ENCODE peak calls at places on chromosomes 1 and 21, in nine cellular contexts. V, D, X, O, K, I, E, R and Q are unnamed samples.

GRCh38 chr1:58823481-58824010 is 39.7 kb upstream of the JUN start:
- DNase-seq in I (peak; percentile 69), E (peak; percentile 64), D (peak; percentile 39), O (peak; percentile 76), R (no peak), X (peak; percentile 64), V (peak; percentile 62), K (no peak), Q (peak; percentile 62)

GRCh38 chr21:14741237-14741636 is 195.1 kb upstream of the SAMSN1 start:
- DNase-seq in K (no peak), X (peak; percentile 1), E (no peak), I (no peak), O (no peak), D (no peak), V (no peak), R (no peak), Q (no peak)

GRCh38 chr1:227299688-227300087 is 18.6 kb downstream of the CDC42BPA start:
- DNase-seq in I (no peak), R (no peak), V (no peak), K (no peak), X (no peak), O (no peak), D (no peak), E (no peak), Q (no peak)

GRCh38 chr1:201488817-201489581 is 17.9 kb downstream of the CSRP1 start:
- DNase-seq in K (no peak), E (peak; percentile 91), X (peak; percentile 95), I (peak; percentile 78), R (peak; percentile 52), V (peak; percentile 93), D (peak; percentile 90), O (peak; percentile 95), Q (peak; percentile 82)

GRCh38 chr1:29211086-29212030 is 19.4 kb downstream of the MECR start:
- DNase-seq in X (no peak), V (peak; percentile 30), E (peak; percentile 56), O (no peak), I (no peak), R (no peak), K (peak; percentile 68), D (no peak), Q (no peak)

GRCh38 chr1:36560621-36561364 is 78.1 kb upstream of the CSF3R start:
- DNase-seq in K (no peak), O (peak; percentile 34), V (no peak), D (no peak), E (no peak), R (no peak), X (no peak), I (no peak), Q (no peak)

GRCh38 chr1:38527373-38527966 is 332.1 kb downstream of the RRAGC start:
- DNase-seq in K (no peak), O (no peak), X (peak; percentile 18), R (no peak), D (no peak), V (no peak), E (no peak), I (no peak), Q (no peak)

GRCh38 chr1:110829955-110830553 is 42.9 kb upstream of the CD53 start:
- DNase-seq in E (peak; percentile 15), I (no peak), O (no peak), R (no peak), K (peak; percentile 30), D (no peak), X (peak; percentile 1), V (peak; percentile 25), Q (peak; percentile 7)

GRCh38 chr1:34549199-34549598 is 205.6 kb upstream of the GJB5 start:
- DNase-seq in E (no peak), X (peak; percentile 9), R (no peak), O (no peak), I (no peak), V (no peak), K (peak; percentile 42), D (no peak), Q (no peak)

GRCh38 chr21:42925114-42925907 is at the start of gene ERVH48-1:
- DNase-seq in R (no peak), E (peak; percentile 31), D (no peak), K (no peak), V (peak; percentile 35), I (no peak), O (no peak), X (no peak), Q (no peak)

DNA sequence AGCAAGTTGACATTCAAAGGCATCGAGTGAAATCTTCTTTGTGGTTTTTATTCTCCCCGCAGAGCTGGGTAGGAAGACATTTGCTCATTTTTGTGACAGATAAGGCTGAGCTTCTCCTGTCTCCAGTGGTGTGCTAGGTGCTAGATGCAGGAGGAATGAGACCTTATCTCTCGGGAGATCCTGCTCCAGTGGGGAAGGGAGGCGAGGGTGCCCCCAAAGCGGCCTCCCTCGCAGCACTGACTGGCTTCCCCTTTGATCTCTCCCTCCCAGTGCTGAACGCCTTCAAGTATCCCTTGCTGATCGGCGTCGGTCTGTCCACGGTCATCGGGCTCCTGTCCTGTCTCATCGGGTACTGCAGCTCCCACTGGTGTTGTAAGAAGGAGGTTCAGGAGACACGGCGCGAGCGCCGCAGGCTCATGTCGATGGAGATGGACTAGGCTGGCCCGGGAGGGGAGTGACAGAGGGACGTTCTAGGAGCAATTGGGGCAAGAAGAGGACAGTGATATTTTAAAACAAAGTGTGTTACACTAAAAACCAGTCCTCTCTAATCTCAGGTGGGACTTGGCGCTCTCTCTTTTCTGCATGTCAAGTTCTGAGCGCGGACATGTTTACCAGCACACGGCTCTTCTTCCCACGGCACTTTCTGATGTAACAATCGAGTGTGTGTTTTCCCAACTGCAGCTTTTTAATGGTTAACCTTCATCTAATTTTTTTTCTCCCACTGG is 14.9 kb upstream of the CD101 start:
- DNase-seq in D (no peak), V (no peak), R (no peak), E (no peak), O (no peak), I (no peak), X (no peak), K (no peak), Q (no peak)
- H3K4me3 ChIP-seq in D (no peak overlapping the region), V (no peak overlapping the region), R (no peak overlapping the region), E (no peak overlapping the region), O (no peak overlapping the region), I (no peak overlapping the region), X (no peak overlapping the region), K (no peak overlapping the region), Q (no peak overlapping the region)

DNA sequence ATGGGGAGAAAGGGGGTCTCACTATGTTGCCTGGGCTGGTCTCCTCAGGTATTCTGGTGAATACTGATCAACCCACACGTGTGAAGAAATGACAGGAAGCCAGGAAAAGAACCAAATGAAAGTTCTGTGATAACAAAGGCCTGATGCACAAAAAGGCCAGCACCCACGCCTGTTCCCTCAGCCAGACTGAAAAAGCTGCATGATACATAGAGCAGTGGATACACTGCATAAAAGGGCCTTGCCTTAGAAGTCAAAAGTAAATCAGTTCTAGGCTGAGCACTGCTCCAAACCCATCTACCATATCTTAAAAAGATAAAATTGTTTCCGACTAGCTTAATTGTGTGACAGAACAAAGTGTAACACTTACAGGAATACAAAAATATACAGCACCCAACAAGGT is 36.9 kb upstream of the PSMG1 start:
- DNase-seq in X (no peak), E (no peak), R (no peak), D (no peak), V (no peak), K (no peak), O (no peak), I (no peak), Q (no peak)
- TF ChIP-seq CTCF in X (no peak), E (no peak), R (no peak), D (no peak), V (no peak), K (no peak), O (no peak), I (no peak), Q (no peak)

DNA sequence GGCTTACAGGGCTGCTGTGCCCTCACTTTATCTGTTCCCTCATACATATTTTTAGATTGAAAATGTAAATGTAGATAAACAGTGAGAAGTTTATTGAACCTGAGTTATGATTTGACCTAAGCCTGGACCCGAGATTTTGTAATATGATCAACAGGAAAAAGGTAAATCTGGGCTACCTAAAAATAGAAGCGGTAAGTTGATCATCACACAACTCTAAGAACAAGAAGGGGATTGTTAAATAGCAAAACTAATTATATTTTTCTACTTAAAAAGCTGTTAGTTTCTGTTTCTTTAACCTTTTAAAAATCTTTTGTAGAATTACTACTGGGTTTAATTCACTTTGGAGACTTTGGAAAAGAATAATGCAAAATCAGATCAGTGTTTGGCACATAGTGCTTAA is 35.6 kb downstream of the CAMTA1 start:
- DNase-seq in K (no peak), R (no peak), V (no peak), O (no peak), I (no peak), D (no peak), X (no peak), E (no peak), Q (no peak)
- H3K4me3 ChIP-seq in K (no peak overlapping the region), R (no peak overlapping the region), V (no peak overlapping the region), O (no peak overlapping the region), I (no peak overlapping the region), D (no peak overlapping the region), X (no peak overlapping the region), E (no peak overlapping the region), Q (no peak overlapping the region)

DNA sequence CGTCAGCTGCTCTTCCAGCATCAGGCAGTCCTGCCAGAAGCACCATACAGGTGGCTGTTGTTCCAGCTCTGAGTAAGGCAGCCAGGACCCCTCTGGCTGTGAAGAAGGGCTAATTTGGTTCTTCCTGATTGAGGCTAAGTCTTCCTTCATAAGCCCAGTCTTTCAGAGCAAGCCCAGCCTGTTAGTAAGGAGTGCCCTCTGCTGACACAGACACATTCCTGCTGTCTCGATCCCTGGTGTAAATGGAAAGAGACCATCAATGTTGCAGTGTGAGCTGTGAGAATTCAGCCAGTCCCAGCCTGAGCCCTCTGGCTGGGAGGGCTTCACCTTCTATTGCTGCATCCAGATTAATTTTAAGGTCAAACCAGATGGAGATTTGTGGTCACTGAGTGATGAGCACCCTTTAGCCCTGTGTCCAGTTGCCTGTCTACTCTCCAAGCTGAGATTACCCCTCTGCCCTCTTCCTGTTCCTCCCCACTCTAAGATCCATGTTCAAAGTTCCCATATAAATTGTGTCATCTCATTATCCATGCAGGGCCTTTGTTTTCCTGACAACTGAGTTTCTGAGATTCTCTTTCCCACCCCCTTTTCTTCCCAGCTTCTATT is 44.8 kb upstream of the KIRREL1 start:
- DNase-seq in I (no peak), V (peak; percentile 60), X (no peak), O (no peak), K (peak; percentile 71), R (no peak), E (peak; percentile 41), D (no peak), Q (no peak)
- TF ChIP-seq CTCF in I (peak; percentile 63), V (peak; percentile 60), X (peak; percentile 32), O (peak; percentile 50), K (peak; percentile 98), R (peak; percentile 71), E (peak; percentile 44), D (peak; percentile 67), Q (peak; percentile 55)

GRCh38 chr1:171141336-171142051 is 43.6 kb upstream of the FMO2 start:
- DNase-seq in X (no peak), O (no peak), R (peak; percentile 21), E (peak; percentile 99), I (peak; percentile 96), K (peak; percentile 10), V (peak; percentile 100), D (peak; percentile 89), Q (peak; percentile 98)
- H3K4me3 ChIP-seq in X (no peak overlapping the region), O (no peak overlapping the region), R (no peak overlapping the region), E (no peak overlapping the region), I (no peak overlapping the region), K (no peak overlapping the region), V (no peak overlapping the region), D (no peak overlapping the region), Q (peak overlapping the region; percentile 8)